ENCODE peak calls at places on chromosome 10, in five cellular contexts. D is K562, I is sigmoid colon, K is transverse colon, M is HepG2. G is an unnamed sample.

GRCh38 chr10:113753020-113753692 is 1.7 kb downstream of the PLEKHS1 start:
- DNase-seq in D (peak), I (no peak), K (peak), M (no peak), G (no peak)

GRCh38 chr10:21065621-21066248 is 168.6 kb upstream of the NEBL start:
- DNase-seq in K (no peak), D (no peak), M (no peak), I (no peak), G (no peak)

GRCh38 chr10:91923371-91924211 is at the start of gene BTAF1:
- DNase-seq in D (peak), K (peak), M (peak), I (peak), G (peak)

GRCh38 chr10:106560925-106561640 is 603.4 kb downstream of the SORCS1 start:
- DNase-seq in K (no peak), I (no peak), D (no peak), M (no peak), G (no peak)

GRCh38 chr10:7260412-7260900 is 150.4 kb downstream of the SFMBT2 start:
- DNase-seq in K (peak), I (peak), M (peak), D (peak), G (no peak)

GRCh38 chr10:88288621-88289059 is 294.5 kb downstream of the RNLS start:
- DNase-seq in I (no peak), M (no peak), K (no peak), D (no peak), G (no peak)

GRCh38 chr10:44878704-44879530 is 32.2 kb upstream of the TMEM72 start:
- DNase-seq in K (peak), D (peak), M (peak), I (peak), G (peak)

GRCh38 chr10:118962159-118962863 is 67.2 kb upstream of the NANOS1 start:
- DNase-seq in I (no peak), D (no peak), K (no peak), M (no peak), G (no peak)

GRCh38 chr10:88227342-88228018 is 355.6 kb downstream of the RNLS start:
- DNase-seq in M (no peak), I (peak), K (peak), D (peak), G (peak)

GRCh38 chr10:114498413-114499111 is 94.3 kb upstream of the AFAP1L2 start:
- DNase-seq in I (no peak), K (no peak), D (no peak), M (no peak), G (no peak)

GRCh38 chr10:91103384-91104184 is 116.9 kb upstream of the PCGF5 start:
- DNase-seq in M (no peak), K (no peak), I (no peak), D (peak), G (no peak)

GRCh38 chr10:132637477-132638129 is 100.0 kb downstream of the INPP5A start:
- DNase-seq in D (peak), I (peak), M (peak), K (no peak), G (peak)

GRCh38 chr10:132229834-132230556 is 43.2 kb downstream of the DPYSL4 start:
- DNase-seq in M (no peak), K (peak), I (no peak), D (no peak), G (no peak)

GRCh38 chr10:113557389-113558321 is 4.8 kb downstream of the HABP2 start:
- DNase-seq in I (no peak), M (no peak), K (no peak), D (peak), G (no peak)

GRCh38 chr10:29736325-29737208 is 101.8 kb upstream of the SVIL start:
- DNase-seq in I (peak), M (no peak), D (no peak), K (peak), G (no peak)

GRCh38 chr10:74738052-74738451 is 88.3 kb upstream of the KAT6B start:
- DNase-seq in K (no peak), M (no peak), D (no peak), I (no peak), G (no peak)

GRCh38 chr10:27820637-27821036 is 75.0 kb upstream of the MKX start:
- DNase-seq in M (no peak), D (no peak), I (no peak), K (no peak), G (no peak)

GRCh38 chr10:100043344-100043743 is 33.6 kb upstream of the DNMBP start:
- DNase-seq in K (peak), I (no peak), M (no peak), D (no peak), G (no peak)

GRCh38 chr10:114538544-114538906 is 119.5 kb downstream of the ABLIM1 start:
- DNase-seq in K (peak), D (no peak), I (no peak), M (no peak), G (no peak)

GRCh38 chr10:4851176-4851575 is 25.2 kb downstream of the AKR1E2 start:
- DNase-seq in D (no peak), I (no peak), K (no peak), M (no peak), G (no peak)

GRCh38 chr10:112959207-112959838 is 9.3 kb downstream of the TCF7L2 start:
- DNase-seq in K (no peak), D (no peak), M (no peak), I (peak), G (no peak)

GRCh38 chr10:133198206-133198605 is 31.8 kb upstream of the UTF1 start:
- DNase-seq in D (no peak), M (no peak), I (no peak), K (no peak), G (no peak)

GRCh38 chr10:86664370-86665217 is 3.7 kb upstream of the LDB3 start:
- DNase-seq in M (no peak), I (no peak), K (no peak), D (no peak), G (no peak)

GRCh38 chr10:22832198-22832597 is 95.7 kb upstream of the ARMC3 start:
- DNase-seq in K (no peak), I (no peak), D (no peak), M (no peak), G (no peak)

GRCh38 chr10:73423309-73423708 is 9.5 kb upstream of the ANXA7 start:
- DNase-seq in D (no peak), M (no peak), I (no peak), K (no peak), G (no peak)

GRCh38 chr10:98536551-98536950 is 89.8 kb upstream of the HPS1 start:
- DNase-seq in K (peak), D (no peak), M (peak), I (no peak), G (no peak)

GRCh38 chr10:32960022-32960421 is 2.0 kb upstream of the ITGB1 start:
- DNase-seq in D (peak), M (no peak), I (no peak), K (no peak), G (no peak)

GRCh38 chr10:119441921-119442757 is 100.4 kb downstream of the RGS10 start:
- DNase-seq in D (no peak), K (no peak), I (no peak), M (no peak), G (no peak)

GRCh38 chr10:86673216-86673826 is 5.0 kb downstream of the LDB3 start:
- DNase-seq in M (no peak), I (no peak), D (no peak), K (no peak), G (no peak)

GRCh38 chr10:77875730-77876129 is 50.8 kb downstream of the DLG5 start:
- DNase-seq in K (no peak), D (no peak), M (no peak), I (no peak), G (no peak)

GRCh38 chr10:44993922-44994751 is 6.6 kb upstream of the ZNF22 start:
- DNase-seq in D (no peak), M (peak), I (peak), K (no peak), G (peak)

GRCh38 chr10:44969854-44970253 is 8.8 kb downstream of the DEPP1 start:
- DNase-seq in M (no peak), I (no peak), D (no peak), K (no peak), G (no peak)

GRCh38 chr10:114706458-114707055 is 48.5 kb upstream of the ABLIM1 start:
- DNase-seq in I (no peak), M (no peak), K (no peak), D (no peak), G (no peak)

GRCh38 chr10:101694056-101694673 is 805 bp downstream of the FBXW4 start:
- DNase-seq in K (peak), D (peak), I (peak), M (peak), G (peak)

GRCh38 chr10:59135275-59135674 is 41.2 kb upstream of the PHYHIPL start:
- DNase-seq in K (no peak), M (peak), I (no peak), D (no peak), G (no peak)

GRCh38 chr10:98223874-98224273 is 44.1 kb downstream of the LOXL4 start:
- DNase-seq in D (no peak), I (no peak), M (no peak), K (no peak), G (no peak)

GRCh38 chr10:108812296-108812695 is 1111.0 kb downstream of the XPNPEP1 start:
- DNase-seq in M (no peak), D (no peak), K (no peak), I (no peak), G (no peak)

GRCh38 chr10:73855413-73855812 is 18.9 kb downstream of the CAMK2G start:
- DNase-seq in K (peak), M (no peak), D (no peak), I (peak), G (no peak)

GRCh38 chr10:75143353-75143752 is 31.9 kb downstream of the SAMD8 start:
- DNase-seq in K (no peak), M (no peak), D (no peak), I (no peak), G (no peak)

GRCh38 chr10:79066460-79067240 is 2.1 kb upstream of the ZMIZ1 start:
- DNase-seq in I (peak), K (no peak), M (peak), D (peak), G (peak)

DNA sequence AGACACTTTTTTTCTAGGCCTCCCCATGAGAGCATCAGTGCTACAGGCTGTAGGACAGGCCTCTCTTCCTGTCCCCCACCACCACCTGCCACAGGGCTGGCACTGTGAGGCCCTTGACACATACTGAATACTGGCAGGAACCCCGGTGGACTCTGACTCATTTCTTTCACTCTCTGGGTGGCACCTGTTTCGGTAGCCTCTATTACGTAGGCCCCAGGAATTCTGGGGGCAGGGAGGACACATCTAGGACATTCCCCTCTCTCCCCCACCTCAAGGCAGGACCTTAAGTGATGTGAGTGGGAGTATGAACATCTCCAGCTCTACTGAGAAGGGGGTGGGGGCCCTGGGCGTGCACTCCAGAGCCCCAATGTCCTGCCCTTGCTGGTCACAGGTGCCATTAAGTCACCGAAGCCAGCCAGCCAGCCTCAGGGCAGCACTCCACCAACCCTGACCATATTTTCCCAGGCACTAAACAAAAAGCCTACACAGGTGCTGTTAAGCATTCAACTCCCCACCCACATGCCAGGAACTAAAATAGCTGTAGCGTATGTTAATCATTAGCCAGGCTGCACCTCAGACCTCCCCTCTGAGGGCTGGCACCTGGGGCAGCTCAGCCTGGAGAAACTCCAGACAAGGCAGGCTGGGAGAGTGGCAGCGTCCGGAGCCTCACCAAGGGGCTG is 8.9 kb downstream of the ANXA11 start:
- DNase-seq in I (no peak), D (no peak), M (peak), K (peak), G (no peak)
- TF ChIP-seq POLR2A in I (peak), D (no peak), M (no peak), K (peak), G (no peak)

GRCh38 chr10:62437696-62438095 is 63.5 kb downstream of the ZNF365 start:
- DNase-seq in D (peak), I (no peak), K (no peak), M (peak), G (no peak)
- TF ChIP-seq EP300 in D (no peak), I (no peak), K (no peak), M (no peak), G (no peak)

GRCh38 chr10:122021828-122022227 is 32.9 kb downstream of the TACC2 start:
- DNase-seq in D (no peak), I (peak), M (no peak), K (no peak), G (no peak)

GRCh38 chr10:122021421-122021820 is 32.5 kb downstream of the TACC2 start:
- DNase-seq in I (peak), K (no peak), M (no peak), D (no peak), G (no peak)

GRCh38 chr10:122020202-122020601 is 31.2 kb downstream of the TACC2 start:
- DNase-seq in D (no peak), I (no peak), K (no peak), M (no peak), G (no peak)

GRCh38 chr10:122019414-122019975 is 30.5 kb downstream of the TACC2 start:
- DNase-seq in K (peak), D (no peak), I (no peak), M (no peak), G (no peak)

DNA sequence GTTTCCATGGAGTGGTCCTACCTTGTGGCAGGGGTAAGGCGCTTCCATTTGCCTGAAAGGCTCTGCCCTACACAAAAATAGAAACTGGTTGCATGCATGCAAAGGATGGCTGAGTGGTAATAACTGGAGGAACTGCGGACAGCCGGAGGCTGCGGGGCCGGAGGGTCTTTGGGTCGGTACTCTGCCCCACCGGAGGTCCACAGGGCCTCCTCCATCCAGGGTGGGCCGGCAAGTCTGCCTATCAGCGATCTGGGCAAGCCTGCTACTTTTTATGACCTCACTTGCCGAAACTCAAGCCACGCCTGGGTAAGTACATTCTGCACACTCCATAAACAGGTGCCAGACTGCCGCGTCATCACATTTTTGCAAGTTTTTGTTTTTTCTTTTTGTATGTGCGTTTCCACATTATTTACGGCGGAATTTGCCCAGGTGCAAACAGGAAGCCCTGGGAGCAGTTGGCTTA is 30.0 kb downstream of the TACC2 start:
- DNase-seq in I (no peak), M (no peak), D (no peak), K (peak), G (no peak)
- TF ChIP-seq POLR2A in I (peak), M (no peak), D (no peak), K (no peak), G (no peak)

GRCh38 chr10:36185096-36185495 is 543.0 kb upstream of the FZD8 start:
- DNase-seq in D (no peak), I (no peak), K (no peak), M (no peak), G (no peak)
- TF ChIP-seq EP300 in D (no peak), I (no peak), K (no peak), M (no peak), G (no peak)

GRCh38 chr10:13808556-13809391 is 222.0 kb downstream of the PRPF18 start:
- DNase-seq in K (no peak), M (no peak), D (no peak), I (no peak), G (no peak)
- TF ChIP-seq POLR2A in K (no peak), M (no peak), D (no peak), I (no peak), G (no peak)

G was measured in tibial nerve.